ENCODE peak calls at places on chromosomes 6 and 20, in seven cellular contexts. B, W, S, H, Q, A and L are unnamed samples.
A peak's percentile ranks its signal among the peaks of the same experiment; 100 is the strongest.

GRCh38 chr6:150503041-150503440 is 96.6 kb upstream of the PLEKHG1 start:
- DNase-seq in B (no peak), W (no peak), S (no peak), H (no peak), Q (no peak), A (no peak), L (no peak)

GRCh38 chr20:59644371-59644939 is 40.1 kb downstream of the PHACTR3 start:
- DNase-seq in B (no peak), W (no peak), S (no peak), H (peak; percentile 68), Q (no peak), A (no peak), L (no peak)

GRCh38 chr6:163331245-163331644 is 83.3 kb upstream of the QKI start:
- DNase-seq in B (no peak), W (no peak), S (no peak), H (no peak), Q (no peak), A (no peak), L (no peak)

GRCh38 chr20:63509088-63509564 is 10.2 kb upstream of the EEF1A2 start:
- DNase-seq in B (no peak), W (no peak), S (no peak), H (no peak), Q (no peak), A (no peak), L (no peak)

GRCh38 chr6:56574292-56574691 is 68.4 kb downstream of the DST start:
- DNase-seq in B (no peak), W (no peak), S (no peak), H (no peak), Q (no peak), A (no peak), L (no peak)

GRCh38 chr6:164370773-164371172 is 938.6 kb downstream of the C6orf118 start:
- DNase-seq in B (no peak), W (no peak), S (no peak), H (no peak), Q (no peak), A (no peak), L (no peak)

GRCh38 chr6:73612611-73613010 is 41.2 kb downstream of the SLC17A5 start:
- DNase-seq in B (no peak), W (no peak), S (no peak), H (no peak), Q (no peak), A (no peak), L (no peak)

GRCh38 chr20:2006452-2007381 is 12.9 kb upstream of the PDYN start:
- DNase-seq in B (no peak), W (peak; percentile 56), S (no peak), H (no peak), Q (peak; percentile 30), A (no peak), L (peak; percentile 37)

GRCh38 chr6:136201735-136202134 is 48.4 kb downstream of the MTFR2 start:
- DNase-seq in B (no peak), W (no peak), S (no peak), H (no peak), Q (peak; percentile 35), A (no peak), L (no peak)

GRCh38 chr6:15986027-15986629 is 142.8 kb upstream of the MYLIP start:
- DNase-seq in B (no peak), W (no peak), S (no peak), H (peak; percentile 17), Q (no peak), A (no peak), L (no peak)

GRCh38 chr6:40720375-40720748 is 133.2 kb upstream of the LRFN2 start:
- DNase-seq in B (no peak), W (no peak), S (no peak), H (no peak), Q (no peak), A (no peak), L (no peak)

GRCh38 chr6:85574932-85575598 is 18.6 kb downstream of the SNX14 start:
- DNase-seq in B (no peak), W (peak; percentile 87), S (no peak), H (no peak), Q (peak; percentile 82), A (no peak), L (no peak)

GRCh38 chr6:136640132-136640915 is 90.1 kb upstream of the MAP7 start:
- DNase-seq in B (no peak), W (peak; percentile 20), S (no peak), H (no peak), Q (no peak), A (peak; percentile 53), L (no peak)

GRCh38 chr6:136600818-136601217 is 50.6 kb upstream of the MAP7 start:
- DNase-seq in B (no peak), W (no peak), S (no peak), H (no peak), Q (peak; percentile 83), A (no peak), L (no peak)

GRCh38 chr6:42742116-42742894 is 3.6 kb downstream of the TBCC start:
- DNase-seq in B (no peak), W (peak; percentile 49), S (no peak), H (no peak), Q (peak; percentile 75), A (no peak), L (no peak)
- H3K27ac ChIP-seq in B (no peak overlapping the region), W (no peak overlapping the region), S (no peak overlapping the region), H (no peak overlapping the region), Q (peak overlapping the region; percentile 48), A (no peak overlapping the region), L (no peak overlapping the region)

DNA sequence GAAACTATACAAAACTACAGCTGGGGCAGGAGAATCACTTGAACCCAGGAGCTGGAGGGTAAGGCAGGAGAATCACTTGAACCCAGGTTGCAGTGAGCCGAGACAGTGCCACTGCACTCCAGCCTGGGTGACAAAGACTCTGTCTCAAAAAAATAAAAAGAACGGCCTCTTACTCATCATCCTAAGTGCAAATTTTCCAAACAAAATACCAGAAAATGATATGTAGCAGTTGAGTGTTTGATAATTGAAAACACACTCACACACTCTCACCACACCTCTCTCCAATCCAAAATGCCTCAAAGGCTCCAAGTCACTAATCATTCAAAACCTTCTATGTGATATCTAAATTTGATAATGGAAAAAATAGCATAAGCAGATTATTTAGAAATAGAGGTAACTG is 198.6 kb upstream of the SHLD1 start:
- DNase-seq in B (no peak), W (no peak), S (no peak), H (no peak), Q (no peak), A (no peak), L (no peak)
- H3K4me1 ChIP-seq in B (no peaks in the 10 kb centered on the region), W (no peaks in the 10 kb centered on the region), S (no peaks in the 10 kb centered on the region), H (no peaks in the 10 kb centered on the region), Q (no peaks in the 10 kb centered on the region), A (no peaks in the 10 kb centered on the region), L (no peaks in the 10 kb centered on the region)

GRCh38 chr6:99588618-99589289 is 17.9 kb upstream of the PRDM13 start:
- DNase-seq in B (peak; percentile 30), W (peak; percentile 73), S (peak; percentile 79), H (peak; percentile 92), Q (peak; percentile 72), A (peak; percentile 56), L (no peak)
- H3K27me3 ChIP-seq in B (peaks cover 20% of the 10 kb centered on the region), W (peaks cover 32% of the 10 kb centered on the region), S (peaks cover 37% of the 10 kb centered on the region), H (peaks cover 44% of the 10 kb centered on the region), Q (peaks cover 71% of the 10 kb centered on the region), A (no peaks in the 10 kb centered on the region), L (peaks cover 62% of the 10 kb centered on the region)

GRCh38 chr6:31708224-31708623 is 1.6 kb downstream of the LY6G6F start:
- DNase-seq in B (no peak), W (no peak), S (no peak), H (no peak), Q (no peak), A (no peak), L (no peak)

GRCh38 chr6:31713465-31713864 is 1.7 kb upstream of the LY6G6D start:
- DNase-seq in B (no peak), W (no peak), S (no peak), H (no peak), Q (no peak), A (no peak), L (no peak)

GRCh38 chr6:31712296-31712695 is 2.9 kb upstream of the LY6G6D start:
- DNase-seq in B (no peak), W (no peak), S (no peak), H (no peak), Q (no peak), A (no peak), L (no peak)

GRCh38 chr6:31711233-31711632 is 3.9 kb upstream of the LY6G6D start:
- DNase-seq in B (no peak), W (no peak), S (no peak), H (no peak), Q (peak; percentile 20), A (no peak), L (no peak)

GRCh38 chr6:31710490-31711219 is 4.0 kb downstream of the LY6G6F start:
- DNase-seq in B (no peak), W (no peak), S (no peak), H (no peak), Q (no peak), A (no peak), L (no peak)
- H3K27ac ChIP-seq in B (no peak overlapping the region), W (no peak overlapping the region), S (no peak overlapping the region), H (no peak overlapping the region), Q (no peak overlapping the region), A (no peak overlapping the region), L (no peak overlapping the region)